ENCODE peak calls at places on chromosome X, in seven cellular contexts. K is NCI-H2107; R is stimulated activated CD4-positive, alpha-beta T cell treated with anti-CD3 and anti-CD28 coated beads, TNF-alpha, amount 100 ng/mL, for 24 hours; L is upper lobe of right lung; G is GM12878; Y is stimulated activated CD8-positive, alpha-beta memory T cell treated with anti-CD3 and anti-CD28 coated beads, Interleukin-2, amount 100 ng/mL, for 1 hour; P is nucleus accumbens. J is an unnamed sample.

GRCh38 chrX:71998836-71999509 is 88.3 kb downstream of the NHSL2 start:
- DNase-seq in K (no peak), R (no peak), L (no peak), G (no peak), Y (no peak), P (no peak), J (no peak)

GRCh38 chrX:37347420-37347819 is 1.7 kb upstream of the PRRG1 start:
- DNase-seq in K (no peak), R (no peak), L (no peak), G (no peak), Y (no peak), P (no peak), J (no peak)

GRCh38 chrX:9207142-9207541 is 173.2 kb upstream of the FAM9B start:
- DNase-seq in K (no peak), R (no peak), L (no peak), G (no peak), Y (no peak), P (no peak), J (no peak)

GRCh38 chrX:39519213-39519544 is 578.6 kb downstream of the BCOR start:
- DNase-seq in K (peak), R (no peak), L (no peak), G (no peak), Y (no peak), P (no peak), J (no peak)

GRCh38 chrX:70262952-70263567 is 3.1 kb upstream of the P2RY4 start:
- DNase-seq in K (peak), R (peak), L (peak), G (no peak), Y (no peak), P (no peak), J (peak)

GRCh38 chrX:154603438-154604430 is 15.3 kb downstream of the CTAG1B start:
- DNase-seq in K (no peak), R (no peak), L (no peak), G (no peak), Y (no peak), P (no peak), J (no peak)

GRCh38 chrX:69503228-69503834 is 795 bp upstream of the NALF2 start:
- DNase-seq in K (peak), R (no peak), L (no peak), G (no peak), Y (no peak), P (no peak), J (no peak)

GRCh38 chrX:15430584-15430983 is 46.4 kb upstream of the VEGFD start:
- DNase-seq in K (no peak), R (no peak), L (no peak), G (no peak), Y (no peak), P (no peak), J (no peak)

GRCh38 chrX:155027509-155028066 is 944 bp downstream of the FUNDC2 start:
- DNase-seq in K (no peak), R (no peak), L (no peak), G (no peak), Y (no peak), P (no peak), J (no peak)

GRCh38 chrX:68698955-68699354 is 51.5 kb downstream of the STARD8 start:
- DNase-seq in K (no peak), R (no peak), L (no peak), G (no peak), Y (no peak), P (no peak), J (no peak)

GRCh38 chrX:50154429-50154828 is 46.4 kb downstream of the AKAP4 start:
- DNase-seq in K (no peak), R (no peak), L (no peak), G (no peak), Y (no peak), P (no peak), J (no peak)

GRCh38 chrX:73823473-73824004 is 260.5 kb downstream of the CHIC1 start:
- DNase-seq in K (no peak), R (no peak), L (no peak), G (no peak), Y (no peak), P (no peak), J (no peak)

GRCh38 chrX:124209792-124210576 is 122.5 kb upstream of the TEX13D start:
- DNase-seq in K (no peak), R (no peak), L (no peak), G (no peak), Y (no peak), P (no peak), J (no peak)

GRCh38 chrX:71143508-71143907 is 1.1 kb upstream of the NLGN3 start:
- DNase-seq in K (no peak), R (no peak), L (no peak), G (no peak), Y (no peak), P (no peak), J (no peak)

GRCh38 chrX:13380230-13380629 is 60.4 kb upstream of the ATXN3L start:
- DNase-seq in K (no peak), R (no peak), L (no peak), G (no peak), Y (no peak), P (no peak), J (no peak)

GRCh38 chrX:9356846-9357245 is 108.0 kb upstream of the TBL1X start:
- DNase-seq in K (no peak), R (no peak), L (no peak), G (no peak), Y (no peak), P (no peak), J (no peak)

GRCh38 chrX:76453737-76454406 is 26.4 kb downstream of the MAGEE1 start:
- DNase-seq in K (no peak), R (no peak), L (no peak), G (no peak), Y (no peak), P (no peak), J (no peak)

GRCh38 chrX:68415289-68415688 is 18.0 kb downstream of the OPHN1 start:
- DNase-seq in K (no peak), R (no peak), L (no peak), G (no peak), Y (no peak), P (no peak), J (no peak)

GRCh38 chrX:10769696-10770619 is 149.6 kb upstream of the MID1 start:
- DNase-seq in K (peak), R (no peak), L (no peak), G (no peak), Y (no peak), P (no peak), J (no peak)

GRCh38 chrX:16970977-16971376 is 24.5 kb downstream of the REPS2 start:
- DNase-seq in K (no peak), R (no peak), L (no peak), G (no peak), Y (no peak), P (no peak), J (no peak)

GRCh38 chrX:110803506-110803905 is 7.9 kb upstream of the CHRDL1 start:
- DNase-seq in K (no peak), R (no peak), L (no peak), G (no peak), Y (no peak), P (no peak), J (no peak)

GRCh38 chrX:117978402-117978801 is 138.2 kb downstream of the KLHL13 start:
- DNase-seq in K (no peak), R (no peak), L (no peak), G (no peak), Y (no peak), P (no peak), J (no peak)

GRCh38 chrX:1442016-1442665 is 10.6 kb downstream of the ASMTL start:
- DNase-seq in K (no peak), R (no peak), L (peak), G (no peak), Y (no peak), P (no peak), J (no peak)

GRCh38 chrX:110437686-110438085 is 79.0 kb downstream of the RTL9 start:
- DNase-seq in K (no peak), R (no peak), L (no peak), G (no peak), Y (no peak), P (no peak), J (no peak)

GRCh38 chrX:135477576-135477975 is 42.9 kb upstream of the INTS6L start:
- DNase-seq in K (peak), R (peak), L (peak), G (no peak), Y (no peak), P (no peak), J (no peak)

GRCh38 chrX:111259559-111259958 is 10.7 kb downstream of the CAPN6 start:
- DNase-seq in K (no peak), R (no peak), L (no peak), G (no peak), Y (no peak), P (no peak), J (no peak)

GRCh38 chrX:109751698-109752097 is 18.6 kb upstream of the ACSL4 start:
- DNase-seq in K (no peak), R (no peak), L (no peak), G (no peak), Y (no peak), P (no peak), J (no peak)

J was measured in GM06990.